ENCODE peak calls at places on chromosomes 11 and 22, in eight cellular contexts. Q is AG04450; A is ELF-1; B is mucosa of descending colon; V is stromal cell of bone marrow; W is stimulated activated CD8-positive, alpha-beta memory T cell treated with anti-CD3 and anti-CD28 coated beads, Interleukin-2, amount 100 ng/mL, for 48 hours; C is activated T-helper 1 cell treated with anti-CD3 and anti-CD28 coated beads, Interleukin-2, amount 50 U/mL, for 16 hours; F is stimulated activated CD4-positive, alpha-beta T cell treated with anti-CD3 and anti-CD28 coated beads, TNF-alpha, amount 100 ng/mL, for 24 hours. T is an unnamed sample.

GRCh38 chr11:2390871-2391662 is 9.5 kb upstream of the TSSC4 start:
- DNase-seq in Q (peak; percentile 42), A (peak; percentile 80), B (no peak), V (no peak), W (no peak), C (no peak), F (no peak), T (peak; percentile 22)

GRCh38 chr11:69356703-69357457 is 62.9 kb downstream of the MYEOV start:
- DNase-seq in Q (no peak), A (no peak), B (no peak), V (no peak), W (no peak), C (no peak), F (no peak), T (no peak)

GRCh38 chr11:88575876-88576275 is 238.3 kb upstream of the CTSC start:
- DNase-seq in Q (no peak), A (no peak), B (no peak), V (no peak), W (no peak), C (no peak), F (no peak), T (no peak)

GRCh38 chr11:127126956-127127355 is 126.4 kb upstream of the KIRREL3 start:
- DNase-seq in Q (no peak), A (peak; percentile 72), B (no peak), V (no peak), W (no peak), C (no peak), F (no peak), T (no peak)

GRCh38 chr11:133945087-133945974 is 11.4 kb downstream of the IGSF9B start:
- DNase-seq in Q (no peak), A (peak; percentile 48), B (no peak), V (no peak), W (peak; percentile 78), C (peak; percentile 73), F (peak; percentile 82), T (no peak)

GRCh38 chr22:19488884-19489843 is 9.4 kb downstream of the CDC45 start:
- DNase-seq in Q (no peak), A (no peak), B (no peak), V (peak; percentile 51), W (no peak), C (no peak), F (no peak), T (no peak)

GRCh38 chr22:42637555-42637954 is 2.8 kb downstream of the ATP5MGL start:
- DNase-seq in Q (no peak), A (no peak), B (no peak), V (no peak), W (no peak), C (no peak), F (no peak), T (no peak)

GRCh38 chr11:130653838-130654601 is 205.6 kb downstream of the ADAMTS15 start:
- DNase-seq in Q (no peak), A (no peak), B (peak; percentile 59), V (no peak), W (no peak), C (no peak), F (no peak), T (no peak)

GRCh38 chr11:10623797-10624761 is 55.6 kb upstream of the LYVE1 start:
- DNase-seq in Q (no peak), A (peak; percentile 65), B (no peak), V (no peak), W (no peak), C (no peak), F (no peak), T (no peak)

GRCh38 chr11:25566298-25567200 is 765.4 kb upstream of the ANO3 start:
- DNase-seq in Q (no peak), A (no peak), B (no peak), V (no peak), W (no peak), C (no peak), F (no peak), T (no peak)

GRCh38 chr11:23404225-23405160 is 544.2 kb upstream of the CCDC179 start:
- DNase-seq in Q (no peak), A (no peak), B (no peak), V (no peak), W (no peak), C (no peak), F (no peak), T (no peak)

GRCh38 chr11:111944139-111944538 is 7.0 kb downstream of the DIXDC1 start:
- DNase-seq in Q (peak; percentile 59), A (peak; percentile 50), B (no peak), V (peak; percentile 59), W (no peak), C (no peak), F (no peak), T (no peak)

GRCh38 chr11:94450061-94450460 is 43.6 kb downstream of the MRE11 start:
- DNase-seq in Q (no peak), A (no peak), B (no peak), V (peak; percentile 31), W (no peak), C (no peak), F (no peak), T (no peak)

GRCh38 chr22:49026476-49027121 is 801.1 kb downstream of the BRD1 start:
- DNase-seq in Q (no peak), A (peak; percentile 31), B (no peak), V (no peak), W (no peak), C (no peak), F (no peak), T (no peak)

GRCh38 chr11:103662880-103663279 is 373.6 kb upstream of the DDI1 start:
- DNase-seq in Q (no peak), A (no peak), B (no peak), V (no peak), W (no peak), C (no peak), F (no peak), T (no peak)

GRCh38 chr11:122317337-122317736 is 201.3 kb upstream of the BLID start:
- DNase-seq in Q (peak; percentile 71), A (no peak), B (no peak), V (no peak), W (no peak), C (no peak), F (no peak), T (no peak)

GRCh38 chr11:23976776-23977380 is 520.0 kb upstream of the LUZP2 start:
- DNase-seq in Q (no peak), A (no peak), B (no peak), V (peak; percentile 35), W (no peak), C (no peak), F (no peak), T (no peak)

GRCh38 chr22:44941176-44941575 is 68.6 kb downstream of the PHF21B start:
- DNase-seq in Q (no peak), A (peak; percentile 81), B (no peak), V (no peak), W (no peak), C (no peak), F (no peak), T (no peak)

GRCh38 chr11:107696140-107696539 is 15.7 kb downstream of the SLN start:
- DNase-seq in Q (peak; percentile 78), A (no peak), B (no peak), V (peak; percentile 78), W (no peak), C (no peak), F (no peak), T (no peak)

GRCh38 chr11:116637766-116638165 is 135.0 kb downstream of the BUD13 start:
- DNase-seq in Q (no peak), A (peak; percentile 18), B (no peak), V (no peak), W (no peak), C (no peak), F (no peak), T (no peak)

GRCh38 chr11:74018331-74019005 is 9.6 kb upstream of the UCP3 start:
- DNase-seq in Q (peak; percentile 59), A (no peak), B (peak; percentile 94), V (peak; percentile 93), W (no peak), C (no peak), F (no peak), T (no peak)

GRCh38 chr11:1548221-1549070 is 23.6 kb downstream of the DUSP8 start:
- DNase-seq in Q (no peak), A (peak; percentile 44), B (peak; percentile 86), V (peak; percentile 35), W (no peak), C (no peak), F (no peak), T (peak; percentile 30)

GRCh38 chr11:100889758-100890157 is 202.7 kb downstream of the ARHGAP42 start:
- DNase-seq in Q (no peak), A (no peak), B (no peak), V (no peak), W (no peak), C (no peak), F (no peak), T (no peak)

GRCh38 chr11:62792193-62792575 is 378 bp upstream of the TMEM223 start:
- DNase-seq in Q (no peak), A (peak; percentile 68), B (peak; percentile 57), V (no peak), W (no peak), C (no peak), F (no peak), T (no peak)

GRCh38 chr11:12838463-12839120 is 164.4 kb downstream of the TEAD1 start:
- DNase-seq in Q (no peak), A (no peak), B (no peak), V (no peak), W (no peak), C (no peak), F (no peak), T (no peak)

GRCh38 chr11:7593476-7593875 is 79.7 kb downstream of the PPFIBP2 start:
- DNase-seq in Q (no peak), A (peak; percentile 34), B (no peak), V (no peak), W (no peak), C (no peak), F (no peak), T (no peak)

GRCh38 chr11:1041936-1042608 is 5.6 kb upstream of the MUC6 start:
- DNase-seq in Q (no peak), A (no peak), B (peak; percentile 73), V (no peak), W (no peak), C (no peak), F (no peak), T (no peak)

GRCh38 chr11:8807544-8808225 is 103.3 kb upstream of the AKIP1 start:
- DNase-seq in Q (peak; percentile 72), A (no peak), B (peak; percentile 58), V (peak; percentile 78), W (no peak), C (no peak), F (no peak), T (no peak)

GRCh38 chr11:69497221-69497787 is 15.8 kb downstream of the LINC01488 start:
- DNase-seq in Q (peak; percentile 90), A (peak; percentile 94), B (peak; percentile 55), V (peak; percentile 87), W (no peak), C (no peak), F (no peak), T (no peak)

GRCh38 chr22:27391092-27391770 is 410.3 kb downstream of the MN1 start:
- DNase-seq in Q (no peak), A (peak; percentile 62), B (no peak), V (no peak), W (no peak), C (no peak), F (no peak), T (no peak)

GRCh38 chr11:416757-417621 is 2.2 kb upstream of the SIGIRR start:
- DNase-seq in Q (no peak), A (peak; percentile 50), B (peak; percentile 88), V (no peak), W (no peak), C (no peak), F (peak; percentile 48), T (peak; percentile 36)

GRCh38 chr11:2837096-2837601 is 48.4 kb downstream of the CDKN1C start:
- DNase-seq in Q (no peak), A (peak; percentile 82), B (peak; percentile 74), V (no peak), W (no peak), C (no peak), F (no peak), T (no peak)

T was measured in NCI-H1436.